ENCODE peak calls at places on chromosomes 7 and 10, in five cellular contexts. C is mesendoderm, J is mesenchymal stem cell, I is H9, D is neuronal stem cell. E is an unnamed sample. For H3K4me1, the result is how much of the 10 kb centered on the place peaks cover.

GRCh38 chr7:4784799-4785198 is 9.4 kb downstream of the AP5Z1 start:
- DNase-seq in C (no peak), J (no peak), I (no peak), D (no peak), E (no peak)

GRCh38 chr10:80253266-80253962 is 36.0 kb downstream of the MAT1A start:
- DNase-seq in C (no peak), J (no peak), I (no peak), D (no peak), E (no peak)

GRCh38 chr7:34939175-34939574 is 98.1 kb downstream of the DPY19L1 start:
- DNase-seq in C (peak), J (peak), I (no peak), D (no peak), E (peak)

GRCh38 chr7:117118579-117119180 is 165.4 kb downstream of the ST7 start:
- DNase-seq in C (peak), J (no peak), I (no peak), D (no peak), E (no peak)

GRCh38 chr7:133290676-133291332 is 37.9 kb downstream of the EXOC4 start:
- DNase-seq in C (no peak), J (no peak), I (no peak), D (no peak), E (peak)

GRCh38 chr10:77393821-77394501 is 243.6 kb downstream of the KCNMA1 start:
- DNase-seq in C (no peak), J (no peak), I (no peak), D (no peak), E (no peak)

GRCh38 chr10:27258838-27259532 is 18.4 kb upstream of the ACBD5 start:
- DNase-seq in C (peak), J (no peak), I (peak), D (no peak), E (no peak)

GRCh38 chr7:47332213-47332612 is 249.7 kb downstream of the TNS3 start:
- DNase-seq in C (peak), J (no peak), I (peak), D (no peak), E (no peak)

GRCh38 chr7:103791894-103792293 is 197.6 kb downstream of the RELN start:
- DNase-seq in C (no peak), J (no peak), I (no peak), D (no peak), E (no peak)

GRCh38 chr7:78585958-78586357 is 787.4 kb downstream of the PHTF2 start:
- DNase-seq in C (no peak), J (no peak), I (no peak), D (no peak), E (no peak)

GRCh38 chr7:78587443-78588044 is 789.0 kb downstream of the PHTF2 start:
- DNase-seq in C (peak), J (no peak), I (no peak), D (no peak), E (peak)

GRCh38 chr7:78588393-78588792 is 789.8 kb downstream of the PHTF2 start:
- DNase-seq in C (no peak), J (no peak), I (no peak), D (no peak), E (no peak)
- H2BK5ac ChIP-seq in C (no peak), J (no peak), I (no peak), D (no peak), E (no peak)

DNA sequence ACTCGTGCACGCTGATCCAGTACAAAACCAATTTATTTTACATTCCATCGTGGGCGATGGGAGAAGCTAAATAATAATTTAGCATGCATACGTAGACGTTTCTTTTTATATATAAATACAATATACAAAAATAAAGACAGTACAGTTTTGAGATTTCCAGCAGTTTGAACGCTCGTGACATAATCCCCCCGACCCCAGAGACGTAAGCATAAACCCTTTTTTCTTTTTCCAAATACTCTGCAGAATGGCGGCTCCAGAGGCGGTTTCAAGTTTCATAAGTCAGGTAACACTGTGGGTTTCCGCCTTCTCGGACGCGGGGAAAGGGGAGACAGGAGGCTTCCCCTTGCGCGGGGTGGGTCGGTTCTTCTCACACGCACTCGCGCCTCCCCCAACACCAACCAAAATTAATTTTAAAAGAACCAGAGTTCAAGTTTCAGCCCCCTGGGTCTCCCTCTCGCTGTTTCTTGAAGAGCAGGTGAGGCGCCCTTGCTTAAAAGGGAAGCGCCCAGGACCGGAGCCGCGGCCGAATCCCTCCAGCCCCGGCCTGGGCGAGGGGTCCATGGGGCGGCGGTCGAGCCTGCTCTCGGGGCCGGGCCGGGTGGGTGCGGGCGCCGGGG is 5.5 kb downstream of the MNX1 start:
- DNase-seq in C (no peak), J (no peak), I (no peak), D (no peak), E (no peak)
- H3K4me1 ChIP-seq in C (under half), J (under half), I (under half), D (under half), E (under half)

GRCh38 chr7:134468475-134468874 is 9.6 kb upstream of the AKR1B1 start:
- DNase-seq in C (no peak), J (no peak), I (no peak), D (no peak), E (no peak)

GRCh38 chr7:134469622-134470021 is 10.7 kb upstream of the AKR1B1 start:
- DNase-seq in C (no peak), J (no peak), I (no peak), D (no peak), E (no peak)

GRCh38 chr7:134470864-134471263 is 12.0 kb upstream of the AKR1B1 start:
- DNase-seq in C (no peak), J (peak), I (no peak), D (no peak), E (peak)

GRCh38 chr7:134464496-134464895 is 5.6 kb upstream of the AKR1B1 start:
- DNase-seq in C (no peak), J (no peak), I (no peak), D (no peak), E (no peak)

GRCh38 chr7:134468054-134468453 is 9.2 kb upstream of the AKR1B1 start:
- DNase-seq in C (no peak), J (no peak), I (no peak), D (no peak), E (no peak)
- H2BK5ac ChIP-seq in C (no peak), J (no peak), I (no peak), D (no peak), E (no peak)

GRCh38 chr10:44310762-44311562 is 73.9 kb downstream of the CXCL12 start:
- DNase-seq in C (peak), J (peak), I (peak), D (peak), E (peak)
- H3K4me1 ChIP-seq in C (under half), J (under half), I (under half), D (under half), E (under half)

GRCh38 chr7:131537581-131537980 is 18.8 kb downstream of the PODXL start:
- DNase-seq in C (no peak), J (no peak), I (no peak), D (no peak), E (no peak)

GRCh38 chr7:131538071-131538790 is 18.2 kb downstream of the PODXL start:
- DNase-seq in C (peak), J (no peak), I (no peak), D (no peak), E (peak)

GRCh38 chr7:131543298-131543697 is 13.1 kb downstream of the PODXL start:
- DNase-seq in C (no peak), J (no peak), I (no peak), D (no peak), E (no peak)

GRCh38 chr7:131538791-131539179 is 17.6 kb downstream of the PODXL start:
- DNase-seq in C (peak), J (no peak), I (no peak), D (no peak), E (no peak)

DNA sequence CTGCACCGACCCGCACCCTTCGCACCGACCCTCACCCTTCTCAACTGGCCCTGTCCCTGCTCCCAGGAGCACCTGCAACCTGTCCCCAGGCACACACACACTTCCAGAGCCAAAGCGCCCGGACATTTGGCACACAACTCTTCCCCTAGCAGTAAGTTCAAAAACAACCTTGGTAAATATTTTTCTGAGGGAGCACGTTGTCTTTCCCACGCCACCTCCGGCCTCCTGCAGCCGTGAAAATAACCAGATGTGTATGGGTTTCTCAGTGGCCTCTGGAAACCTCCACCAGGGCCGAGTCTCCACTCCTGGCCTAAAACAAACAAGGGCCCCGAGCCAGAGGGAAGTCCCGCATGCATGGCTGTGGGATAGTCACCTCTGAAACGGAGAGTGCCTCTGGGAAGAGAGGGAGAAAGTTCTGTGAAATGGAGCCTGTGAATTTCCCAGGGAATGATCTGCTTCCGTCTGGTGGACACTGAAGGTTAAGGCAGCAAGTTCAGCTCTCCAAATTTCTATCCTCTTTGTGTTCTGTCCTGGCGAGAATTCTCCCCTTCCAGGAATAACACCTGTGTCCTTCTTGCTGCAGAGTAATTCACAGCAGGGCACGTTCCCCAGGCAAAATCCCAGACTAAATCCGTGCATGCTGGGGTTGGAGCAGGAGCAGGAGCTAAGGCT is 15.8 kb downstream of the PODXL start:
- DNase-seq in C (peak), J (peak), I (no peak), D (no peak), E (no peak)
- H2BK5ac ChIP-seq in C (no peak), J (no peak), I (no peak), D (no peak), E (no peak)

DNA sequence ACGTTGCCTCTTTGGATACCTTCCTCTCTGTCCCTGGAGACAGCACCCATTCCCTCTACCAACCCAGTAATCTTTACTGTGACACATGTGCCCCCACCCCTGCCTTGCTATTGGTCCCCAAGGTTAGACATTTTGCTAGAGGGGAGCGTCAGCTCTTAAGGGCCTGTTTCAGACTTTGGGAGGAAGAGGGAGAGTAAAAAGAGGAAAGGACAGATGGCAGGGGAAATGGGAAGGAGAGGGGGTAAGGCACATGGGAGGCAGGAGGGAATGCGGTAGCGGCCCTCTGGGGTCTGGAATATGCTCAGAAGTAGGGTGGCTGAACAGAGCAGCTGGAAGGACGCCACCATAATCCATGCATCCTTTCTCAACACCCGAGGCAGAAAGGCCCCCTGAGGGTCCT is 12.2 kb downstream of the BLNK start:
- DNase-seq in C (no peak), J (no peak), I (no peak), D (no peak), E (no peak)
- H3K4me1 ChIP-seq in C (under half), J (under half), I (under half), D (under half), E (under half)

GRCh38 chr7:6260291-6261183 is 11.9 kb downstream of the CYTH3 start:
- DNase-seq in C (no peak), J (no peak), I (no peak), D (no peak), E (no peak)
- H2BK5ac ChIP-seq in C (no peak), J (no peak), I (no peak), D (no peak), E (no peak)